ENCODE peak calls at places on chromosomes 5 and 9, in four cellular contexts. H is GM12878, V is SK-N-SH, G is H1. Q is an unnamed sample.

GRCh38 chr5:133423618-133424282 is 188.6 kb downstream of the FSTL4 start:
- DNase-seq in H (peak), V (peak), G (peak), Q (peak)

GRCh38 chr9:129118799-129119198 is 7.6 kb downstream of the PTPA start:
- DNase-seq in H (no peak), V (no peak), G (no peak), Q (no peak)

GRCh38 chr9:137784046-137784445 is 93.5 kb upstream of the CACNA1B start:
- DNase-seq in H (no peak), V (peak), G (no peak), Q (no peak)

GRCh38 chr5:132260051-132260450 is 2.6 kb downstream of the PDLIM4 start:
- DNase-seq in H (no peak), V (peak), G (no peak), Q (no peak)

GRCh38 chr9:135077497-135078200 is 9.8 kb upstream of the OLFM1 start:
- DNase-seq in H (no peak), V (no peak), G (no peak), Q (no peak)

GRCh38 chr9:14170392-14170931 is 143.5 kb downstream of the NFIB start:
- DNase-seq in H (no peak), V (no peak), G (no peak), Q (no peak)

GRCh38 chr9:133956520-133957076 is 35.5 kb downstream of the VAV2 start:
- DNase-seq in H (no peak), V (peak), G (no peak), Q (no peak)

GRCh38 chr9:16986441-16987387 is 116.2 kb upstream of the BNC2 start:
- DNase-seq in H (no peak), V (no peak), G (no peak), Q (peak)

GRCh38 chr5:14351845-14352712 is 208.9 kb downstream of the TRIO start:
- DNase-seq in H (no peak), V (peak), G (peak), Q (peak)

GRCh38 chr9:78070530-78070929 is 38.9 kb upstream of the GNAQ start:
- DNase-seq in H (no peak), V (no peak), G (no peak), Q (no peak)

GRCh38 chr9:95816716-95817115 is 58.8 kb upstream of the ERCC6L2 start:
- DNase-seq in H (no peak), V (no peak), G (no peak), Q (no peak)

GRCh38 chr9:81776390-81776789 is 87.0 kb upstream of the TLE1 start:
- DNase-seq in H (no peak), V (peak), G (no peak), Q (no peak)

GRCh38 chr9:5750569-5750968 is 82.3 kb downstream of the ERMP1 start:
- DNase-seq in H (no peak), V (no peak), G (no peak), Q (no peak)

GRCh38 chr5:55232985-55233928 is at the start of gene CCNO:
- DNase-seq in H (no peak), V (peak), G (peak), Q (no peak)

GRCh38 chr5:59562756-59563389 is 330.7 kb downstream of the PDE4D start:
- DNase-seq in H (peak), V (no peak), G (peak), Q (peak)

GRCh38 chr9:90608141-90608540 is 34.5 kb downstream of the DIRAS2 start:
- DNase-seq in H (no peak), V (no peak), G (no peak), Q (no peak)

GRCh38 chr9:90393355-90394152 is 249.1 kb downstream of the DIRAS2 start:
- DNase-seq in H (no peak), V (no peak), G (no peak), Q (no peak)

GRCh38 chr5:125409496-125410351 is 663.3 kb upstream of the ZNF608 start:
- DNase-seq in H (no peak), V (no peak), G (no peak), Q (no peak)

GRCh38 chr5:125412561-125413535 is 666.4 kb upstream of the ZNF608 start:
- DNase-seq in H (no peak), V (peak), G (peak), Q (no peak)

GRCh38 chr5:125412051-125412560 is 665.7 kb upstream of the ZNF608 start:
- DNase-seq in H (peak), V (no peak), G (no peak), Q (no peak)

GRCh38 chr5:125410501-125411162 is 664.2 kb upstream of the ZNF608 start:
- DNase-seq in H (no peak), V (peak), G (no peak), Q (no peak)

GRCh38 chr5:125411163-125412050 is 665.0 kb upstream of the ZNF608 start:
- DNase-seq in H (peak), V (no peak), G (no peak), Q (no peak)
- TF ChIP-seq GABPA in H (no peak), V (no peak), G (no peak), Q (no peak)

DNA sequence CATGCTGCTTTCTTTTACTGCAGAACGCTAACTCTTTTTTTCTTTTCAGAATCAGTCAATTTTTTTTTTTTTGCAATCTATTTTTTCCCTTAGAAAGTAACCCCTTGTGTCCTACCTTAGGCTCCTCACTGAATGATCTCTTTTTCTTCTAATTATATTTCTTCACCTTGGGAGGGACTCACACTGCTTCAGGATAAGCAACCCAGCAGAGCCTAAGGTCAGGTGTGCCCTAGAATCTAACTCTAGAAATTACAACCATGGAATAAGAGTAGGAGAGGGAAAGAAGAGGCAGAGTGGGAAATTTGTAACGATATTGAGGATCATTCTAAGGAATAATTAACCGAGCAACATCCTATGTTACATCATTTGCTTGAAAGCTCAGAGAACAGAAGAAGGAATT is 564.0 kb upstream of the MEF2C start:
- DNase-seq in H (no peak), V (no peak), G (no peak), Q (no peak)
- H3K27ac ChIP-seq in H (no peak), V (no peak), G (no peak), Q (no peak)

GRCh38 chr9:92147030-92147853 is 32.0 kb upstream of the SPTLC1 start:
- DNase-seq in H (no peak), V (no peak), G (no peak), Q (peak)
- H3K4me3 ChIP-seq in H (peak), V (no peak), G (no peak), Q (peak)

DNA sequence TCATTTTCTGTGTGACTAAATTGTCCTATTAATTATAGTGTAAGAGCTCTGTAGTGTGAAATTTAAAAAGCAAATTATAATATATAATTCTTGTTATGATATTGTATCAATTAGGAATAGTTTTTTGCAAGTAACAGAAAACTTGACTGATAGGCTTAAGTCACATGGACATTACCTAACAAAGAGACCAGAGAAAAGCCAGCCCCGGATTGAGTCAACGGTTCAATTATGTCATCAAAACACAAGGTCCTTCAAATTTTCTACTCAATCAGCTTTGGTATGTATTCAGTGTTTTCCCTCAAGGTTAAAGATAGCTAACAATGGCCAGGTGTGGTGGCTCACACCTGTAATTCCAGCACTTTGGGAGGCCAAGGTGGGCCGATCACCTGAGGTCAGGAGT is 126.7 kb upstream of the PTGER4 start:
- DNase-seq in H (no peak), V (no peak), G (no peak), Q (no peak)
- TF ChIP-seq GABPA in H (no peak), V (no peak), G (no peak), Q (no peak)

GRCh38 chr5:176538985-176539384 is 1.8 kb upstream of the RNF44 start:
- DNase-seq in H (no peak), V (no peak), G (no peak), Q (no peak)
- H3K27ac ChIP-seq in H (no peak), V (no peak), G (no peak), Q (no peak)

GRCh38 chr5:76694317-76694716 is 21.6 kb upstream of the F2R start:
- DNase-seq in H (no peak), V (no peak), G (no peak), Q (no peak)

GRCh38 chr5:76691470-76692273 is 24.3 kb upstream of the F2R start:
- DNase-seq in H (peak), V (no peak), G (no peak), Q (no peak)

GRCh38 chr5:76692274-76692540 is 23.7 kb upstream of the F2R start:
- DNase-seq in H (no peak), V (no peak), G (no peak), Q (no peak)

GRCh38 chr5:76693141-76693540 is 22.8 kb upstream of the F2R start:
- DNase-seq in H (no peak), V (no peak), G (no peak), Q (no peak)

DNA sequence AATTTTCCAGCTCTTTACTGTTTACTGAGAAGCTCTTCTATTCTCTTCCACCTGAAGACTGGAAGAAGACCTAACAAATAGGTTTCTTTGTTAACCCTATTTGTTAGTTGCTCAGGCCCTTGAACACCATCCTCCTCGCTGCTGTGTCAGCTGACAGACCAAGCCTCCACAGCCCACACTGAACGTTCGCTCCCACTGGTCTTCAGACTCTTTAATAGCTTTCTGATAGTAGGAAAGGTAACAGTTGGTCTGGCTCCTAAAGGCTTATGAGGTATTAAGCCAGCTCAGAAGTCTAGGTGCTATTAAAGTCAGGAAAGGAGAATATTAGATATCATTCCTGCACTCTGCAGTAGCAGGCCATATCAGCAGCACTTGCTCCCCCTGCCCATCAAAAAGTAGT is 23.3 kb upstream of the F2R start:
- DNase-seq in H (no peak), V (no peak), G (no peak), Q (no peak)
- H3K4me3 ChIP-seq in H (no peak), V (no peak), G (no peak), Q (no peak)

GRCh38 chr5:127572930-127573329 is 55.5 kb downstream of the PRRC1 start:
- DNase-seq in H (no peak), V (no peak), G (no peak), Q (no peak)

GRCh38 chr5:127574852-127575679 is 57.6 kb downstream of the PRRC1 start:
- DNase-seq in H (no peak), V (no peak), G (no peak), Q (no peak)

GRCh38 chr5:127568166-127568565 is 50.7 kb downstream of the PRRC1 start:
- DNase-seq in H (no peak), V (no peak), G (no peak), Q (no peak)

GRCh38 chr5:127571732-127572131 is 54.3 kb downstream of the PRRC1 start:
- DNase-seq in H (no peak), V (no peak), G (no peak), Q (no peak)

DNA sequence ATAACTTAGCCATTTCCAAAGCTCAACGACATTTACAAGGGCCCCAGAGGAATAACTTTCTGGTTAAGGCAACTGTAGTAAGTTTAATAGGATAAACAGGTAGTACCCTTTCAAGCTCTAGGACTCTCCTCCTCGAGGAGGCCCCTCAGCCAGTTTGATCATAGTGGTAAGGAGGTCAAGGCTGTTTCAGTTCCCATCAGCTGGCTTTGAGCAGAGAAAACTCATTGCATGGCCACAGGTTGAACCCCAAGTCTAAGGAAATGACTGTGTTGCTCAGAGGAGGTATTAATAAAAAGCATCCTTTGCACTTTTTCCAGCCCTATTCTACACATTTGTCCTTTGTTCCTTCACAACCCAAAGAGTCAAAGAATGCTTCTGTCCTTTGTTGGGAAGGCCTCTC is 53.9 kb downstream of the PRRC1 start:
- DNase-seq in H (no peak), V (no peak), G (no peak), Q (no peak)
- TF ChIP-seq GABPA in H (no peak), V (no peak), G (no peak), Q (no peak)

GRCh38 chr5:151253604-151253948 is 591 bp downstream of the GM2A start:
- DNase-seq in H (no peak), V (peak), G (no peak), Q (no peak)
- H3K27ac ChIP-seq in H (peak), V (no peak), G (no peak), Q (peak)

GRCh38 chr5:51377151-51378060 is 5.8 kb upstream of the ISL1 start:
- DNase-seq in H (no peak), V (peak), G (no peak), Q (no peak)
- H3K4me3 ChIP-seq in H (no peak), V (peak), G (peak), Q (no peak)

GRCh38 chr9:65432722-65433323 is 147.8 kb upstream of the FOXD4L5 start:
- DNase-seq in H (no peak), V (no peak), G (no peak), Q (no peak)
- TF ChIP-seq GABPA in H (no peak), V (no peak), G (no peak), Q (no peak)

Q was measured in HL-60.